ENCODE peak calls at places on chromosomes 13 and 19, in ten cellular contexts. One of them, this sample, is unnamed.

GRCh38 chr13:24727731-24728601 is 36.0 kb upstream of the RNF17 start:
- DNase-seq in fibroblast of lung: peak
- DNase-seq in fibroblast of the conjunctiva: peak
- DNase-seq in activated CD4-positive, alpha-beta T cell treated with anti-CD3 and anti-CD28 coated beads for 24 hours: peak
- DNase-seq in cerebellum: peak
- DNase-seq in astrocyte: peak
- DNase-seq in NCI-H2107: peak
- DNase-seq in HFF-Myc: peak
- DNase-seq in H54: peak
- DNase-seq in tibial artery: peak
- DNase-seq in this sample: peak

GRCh38 chr19:6753178-6754031 is 13.8 kb downstream of the SH2D3A start:
- DNase-seq in astrocyte: peak
- DNase-seq in fibroblast of lung: peak
- DNase-seq in activated CD4-positive, alpha-beta T cell treated with anti-CD3 and anti-CD28 coated beads for 24 hours: peak
- DNase-seq in NCI-H2107: no peak
- DNase-seq in HFF-Myc: no peak
- DNase-seq in H54: peak
- DNase-seq in cerebellum: no peak
- DNase-seq in tibial artery: peak
- DNase-seq in fibroblast of the conjunctiva: peak
- DNase-seq in this sample: peak

GRCh38 chr13:40189885-40190655 is 476.4 kb downstream of the FOXO1 start:
- DNase-seq in astrocyte: no peak
- DNase-seq in H54: no peak
- DNase-seq in NCI-H2107: no peak
- DNase-seq in fibroblast of lung: peak
- DNase-seq in HFF-Myc: no peak
- DNase-seq in activated CD4-positive, alpha-beta T cell treated with anti-CD3 and anti-CD28 coated beads for 24 hours: no peak
- DNase-seq in fibroblast of the conjunctiva: no peak
- DNase-seq in tibial artery: no peak
- DNase-seq in cerebellum: no peak
- DNase-seq in this sample: no peak

GRCh38 chr19:45049073-45049736 is 10.4 kb downstream of the CLASRP start:
- DNase-seq in activated CD4-positive, alpha-beta T cell treated with anti-CD3 and anti-CD28 coated beads for 24 hours: no peak
- DNase-seq in NCI-H2107: no peak
- DNase-seq in H54: no peak
- DNase-seq in fibroblast of lung: no peak
- DNase-seq in cerebellum: no peak
- DNase-seq in HFF-Myc: no peak
- DNase-seq in fibroblast of the conjunctiva: no peak
- DNase-seq in astrocyte: no peak
- DNase-seq in tibial artery: no peak
- DNase-seq in this sample: no peak

GRCh38 chr19:45113628-45114027 is 20.6 kb downstream of the PPP1R37 start:
- DNase-seq in tibial artery: no peak
- DNase-seq in cerebellum: no peak
- DNase-seq in astrocyte: no peak
- DNase-seq in activated CD4-positive, alpha-beta T cell treated with anti-CD3 and anti-CD28 coated beads for 24 hours: no peak
- DNase-seq in HFF-Myc: no peak
- DNase-seq in fibroblast of lung: no peak
- DNase-seq in H54: no peak
- DNase-seq in fibroblast of the conjunctiva: no peak
- DNase-seq in NCI-H2107: peak
- DNase-seq in this sample: no peak

GRCh38 chr13:26679945-26680516 is 80.6 kb downstream of the GPR12 start:
- DNase-seq in fibroblast of lung: peak
- DNase-seq in fibroblast of the conjunctiva: no peak
- DNase-seq in HFF-Myc: no peak
- DNase-seq in astrocyte: peak
- DNase-seq in cerebellum: peak
- DNase-seq in tibial artery: peak
- DNase-seq in H54: no peak
- DNase-seq in activated CD4-positive, alpha-beta T cell treated with anti-CD3 and anti-CD28 coated beads for 24 hours: no peak
- DNase-seq in NCI-H2107: no peak
- DNase-seq in this sample: no peak

GRCh38 chr19:57825501-57825900 is 4.6 kb upstream of the ZNF587B start:
- DNase-seq in astrocyte: no peak
- DNase-seq in H54: no peak
- DNase-seq in activated CD4-positive, alpha-beta T cell treated with anti-CD3 and anti-CD28 coated beads for 24 hours: no peak
- DNase-seq in HFF-Myc: no peak
- DNase-seq in tibial artery: no peak
- DNase-seq in cerebellum: no peak
- DNase-seq in NCI-H2107: no peak
- DNase-seq in fibroblast of the conjunctiva: no peak
- DNase-seq in fibroblast of lung: no peak
- DNase-seq in this sample: no peak

GRCh38 chr13:43145556-43145955 is 122.2 kb downstream of the DNAJC15 start:
- DNase-seq in HFF-Myc: no peak
- DNase-seq in tibial artery: no peak
- DNase-seq in cerebellum: no peak
- DNase-seq in activated CD4-positive, alpha-beta T cell treated with anti-CD3 and anti-CD28 coated beads for 24 hours: no peak
- DNase-seq in fibroblast of lung: no peak
- DNase-seq in NCI-H2107: no peak
- DNase-seq in astrocyte: no peak
- DNase-seq in H54: no peak
- DNase-seq in fibroblast of the conjunctiva: no peak
- DNase-seq in this sample: no peak

GRCh38 chr19:18293642-18294466 is 12.4 kb upstream of the JUND start:
- DNase-seq in cerebellum: no peak
- DNase-seq in fibroblast of the conjunctiva: no peak
- DNase-seq in NCI-H2107: no peak
- DNase-seq in H54: no peak
- DNase-seq in activated CD4-positive, alpha-beta T cell treated with anti-CD3 and anti-CD28 coated beads for 24 hours: no peak
- DNase-seq in HFF-Myc: no peak
- DNase-seq in astrocyte: no peak
- DNase-seq in fibroblast of lung: no peak
- DNase-seq in tibial artery: no peak
- DNase-seq in this sample: no peak

GRCh38 chr19:48290923-48291700 is 21.2 kb downstream of the ZNF114 start:
- DNase-seq in fibroblast of lung: peak
- DNase-seq in H54: peak
- DNase-seq in activated CD4-positive, alpha-beta T cell treated with anti-CD3 and anti-CD28 coated beads for 24 hours: peak
- DNase-seq in NCI-H2107: no peak
- DNase-seq in fibroblast of the conjunctiva: peak
- DNase-seq in tibial artery: peak
- DNase-seq in HFF-Myc: no peak
- DNase-seq in astrocyte: peak
- DNase-seq in cerebellum: peak
- DNase-seq in this sample: peak

GRCh38 chr13:43057653-43058317 is 34.4 kb downstream of the DNAJC15 start:
- DNase-seq in cerebellum: no peak
- DNase-seq in H54: no peak
- DNase-seq in astrocyte: peak
- DNase-seq in fibroblast of the conjunctiva: no peak
- DNase-seq in NCI-H2107: no peak
- DNase-seq in HFF-Myc: peak
- DNase-seq in tibial artery: no peak
- DNase-seq in activated CD4-positive, alpha-beta T cell treated with anti-CD3 and anti-CD28 coated beads for 24 hours: no peak
- DNase-seq in fibroblast of lung: peak
- DNase-seq in this sample: no peak

GRCh38 chr19:2150794-2151338 is 500 bp downstream of the AP3D1 start:
- DNase-seq in cerebellum: no peak
- DNase-seq in activated CD4-positive, alpha-beta T cell treated with anti-CD3 and anti-CD28 coated beads for 24 hours: no peak
- DNase-seq in NCI-H2107: no peak
- DNase-seq in HFF-Myc: no peak
- DNase-seq in tibial artery: no peak
- DNase-seq in astrocyte: no peak
- DNase-seq in fibroblast of lung: no peak
- DNase-seq in H54: no peak
- DNase-seq in fibroblast of the conjunctiva: no peak
- DNase-seq in this sample: peak

GRCh38 chr13:95643471-95643813 is 1.1 kb downstream of the DZIP1 start:
- DNase-seq in tibial artery: no peak
- DNase-seq in cerebellum: peak
- DNase-seq in fibroblast of lung: peak
- DNase-seq in astrocyte: peak
- DNase-seq in activated CD4-positive, alpha-beta T cell treated with anti-CD3 and anti-CD28 coated beads for 24 hours: no peak
- DNase-seq in NCI-H2107: no peak
- DNase-seq in HFF-Myc: no peak
- DNase-seq in H54: no peak
- DNase-seq in fibroblast of the conjunctiva: no peak
- DNase-seq in this sample: no peak

GRCh38 chr19:38173324-38174041 is 50.5 kb downstream of the DPF1 start:
- DNase-seq in cerebellum: peak
- DNase-seq in activated CD4-positive, alpha-beta T cell treated with anti-CD3 and anti-CD28 coated beads for 24 hours: no peak
- DNase-seq in HFF-Myc: no peak
- DNase-seq in fibroblast of the conjunctiva: no peak
- DNase-seq in H54: peak
- DNase-seq in astrocyte: peak
- DNase-seq in tibial artery: peak
- DNase-seq in fibroblast of lung: peak
- DNase-seq in NCI-H2107: peak
- DNase-seq in this sample: peak

GRCh38 chr13:114161028-114161556 is 18.0 kb upstream of the CFAP97D2 start:
- DNase-seq in fibroblast of lung: no peak
- DNase-seq in activated CD4-positive, alpha-beta T cell treated with anti-CD3 and anti-CD28 coated beads for 24 hours: no peak
- DNase-seq in HFF-Myc: no peak
- DNase-seq in NCI-H2107: no peak
- DNase-seq in cerebellum: no peak
- DNase-seq in H54: no peak
- DNase-seq in astrocyte: peak
- DNase-seq in fibroblast of the conjunctiva: no peak
- DNase-seq in tibial artery: no peak
- DNase-seq in this sample: no peak

GRCh38 chr13:90533866-90534265 is 813.6 kb upstream of the MIR17HG start:
- DNase-seq in fibroblast of lung: no peak
- DNase-seq in activated CD4-positive, alpha-beta T cell treated with anti-CD3 and anti-CD28 coated beads for 24 hours: no peak
- DNase-seq in cerebellum: no peak
- DNase-seq in astrocyte: no peak
- DNase-seq in fibroblast of the conjunctiva: no peak
- DNase-seq in HFF-Myc: no peak
- DNase-seq in tibial artery: no peak
- DNase-seq in H54: no peak
- DNase-seq in NCI-H2107: no peak
- DNase-seq in this sample: no peak

GRCh38 chr13:76730220-76730619 is 156.0 kb downstream of the KCTD12 start:
- DNase-seq in HFF-Myc: no peak
- DNase-seq in fibroblast of lung: no peak
- DNase-seq in fibroblast of the conjunctiva: no peak
- DNase-seq in tibial artery: no peak
- DNase-seq in astrocyte: no peak
- DNase-seq in H54: no peak
- DNase-seq in NCI-H2107: no peak
- DNase-seq in cerebellum: no peak
- DNase-seq in activated CD4-positive, alpha-beta T cell treated with anti-CD3 and anti-CD28 coated beads for 24 hours: no peak
- DNase-seq in this sample: no peak

GRCh38 chr13:80798576-80799133 is 457.7 kb upstream of the SPRY2 start:
- DNase-seq in NCI-H2107: no peak
- DNase-seq in activated CD4-positive, alpha-beta T cell treated with anti-CD3 and anti-CD28 coated beads for 24 hours: no peak
- DNase-seq in cerebellum: no peak
- DNase-seq in fibroblast of lung: peak
- DNase-seq in astrocyte: no peak
- DNase-seq in HFF-Myc: no peak
- DNase-seq in H54: no peak
- DNase-seq in tibial artery: no peak
- DNase-seq in fibroblast of the conjunctiva: no peak
- DNase-seq in this sample: no peak

GRCh38 chr19:50002386-50002960 is 22.7 kb downstream of the VRK3 start:
- DNase-seq in HFF-Myc: no peak
- DNase-seq in fibroblast of lung: no peak
- DNase-seq in astrocyte: no peak
- DNase-seq in cerebellum: peak
- DNase-seq in activated CD4-positive, alpha-beta T cell treated with anti-CD3 and anti-CD28 coated beads for 24 hours: no peak
- DNase-seq in H54: no peak
- DNase-seq in tibial artery: no peak
- DNase-seq in fibroblast of the conjunctiva: no peak
- DNase-seq in NCI-H2107: no peak
- DNase-seq in this sample: no peak